ENCODE peak calls at places on chromosomes 7 and 10, in seven cellular contexts. Y is breast epithelium, M is coronary artery, A is SK-N-SH, S is hepatocyte, P is K562, J is mesenchymal stem cell. H is an unnamed sample.

GRCh38 chr10:61733358-61733940 is 70.7 kb downstream of the CABCOCO1 start:
- DNase-seq in P (peak), A (peak), M (no peak), Y (no peak), S (peak), J (peak), H (peak)

GRCh38 chr7:132390705-132391104 is 185.6 kb downstream of the PLXNA4 start:
- DNase-seq in Y (no peak), J (peak), S (peak), A (no peak), M (no peak), P (no peak), H (peak)

GRCh38 chr10:111872591-111872990 is 311.0 kb downstream of the GPAM start:
- DNase-seq in A (no peak), S (no peak), J (no peak), Y (no peak), P (no peak), M (no peak), H (no peak)

GRCh38 chr10:12186324-12186723 is 9.4 kb downstream of the NUDT5 start:
- DNase-seq in A (no peak), S (no peak), M (no peak), J (no peak), P (no peak), Y (no peak), H (no peak)

GRCh38 chr10:62422068-62422590 is 48.0 kb downstream of the ZNF365 start:
- DNase-seq in J (peak), Y (no peak), S (no peak), P (no peak), A (no peak), M (no peak), H (peak)

GRCh38 chr10:62248465-62248864 is 20.2 kb downstream of the RTKN2 start:
- DNase-seq in Y (no peak), A (no peak), S (no peak), J (no peak), P (no peak), M (no peak), H (peak)

GRCh38 chr10:107409517-107409916 is 245.0 kb upstream of the SORCS1 start:
- DNase-seq in Y (no peak), M (no peak), S (peak), J (peak), A (no peak), P (no peak), H (peak)

GRCh38 chr10:1609596-1609995 is 127.7 kb downstream of the ADARB2 start:
- DNase-seq in S (no peak), J (no peak), Y (no peak), P (no peak), M (no peak), A (no peak), H (no peak)

GRCh38 chr7:144500225-144500624 is 96.7 kb upstream of the NOBOX start:
- DNase-seq in S (no peak), M (no peak), P (no peak), Y (no peak), A (no peak), J (no peak), H (no peak)

GRCh38 chr10:66637273-66638036 is 288.4 kb upstream of the LRRTM3 start:
- DNase-seq in P (no peak), S (peak), M (no peak), A (no peak), Y (no peak), J (no peak), H (no peak)

GRCh38 chr7:116687801-116688201 is 15.8 kb downstream of the MET start:
- DNase-seq in P (no peak), A (no peak), S (peak), M (no peak), J (peak), Y (no peak), H (peak)

GRCh38 chr7:73342645-73343044 is 14.7 kb downstream of the FKBP6 start:
- DNase-seq in J (peak), S (peak), Y (no peak), M (no peak), A (peak), P (no peak), H (peak)

GRCh38 chr10:65501259-65501658 is 1424.6 kb upstream of the LRRTM3 start:
- DNase-seq in J (no peak), P (no peak), Y (no peak), A (no peak), M (no peak), S (peak), H (no peak)

GRCh38 chr10:44325157-44325556 is 59.7 kb downstream of the CXCL12 start:
- DNase-seq in A (no peak), M (no peak), S (peak), Y (no peak), J (no peak), P (no peak), H (no peak)

GRCh38 chr10:53836638-53837037 is 964.4 kb downstream of the PCDH15 start:
- DNase-seq in S (no peak), A (peak), J (peak), M (no peak), P (no peak), Y (no peak), H (peak)

GRCh38 chr7:601573-602340 is 82.1 kb upstream of the PDGFA start:
- DNase-seq in J (no peak), A (no peak), Y (no peak), S (no peak), M (peak), P (no peak), H (peak)

GRCh38 chr7:147803625-147804024 is 786.9 kb upstream of the C7orf33 start:
- DNase-seq in A (peak), Y (no peak), S (no peak), P (no peak), J (no peak), M (no peak), H (no peak)

GRCh38 chr10:114045071-114045737 is 1.5 kb downstream of the ADRB1 start:
- DNase-seq in P (no peak), J (no peak), A (peak), M (no peak), S (peak), Y (no peak), H (peak)

GRCh38 chr7:55477781-55478374 is 94.4 kb downstream of the VOPP1 start:
- DNase-seq in P (no peak), J (peak), Y (no peak), S (no peak), A (no peak), M (peak), H (no peak)

GRCh38 chr10:29957887-29958330 is 101.5 kb downstream of the JCAD start:
- DNase-seq in Y (peak), J (peak), M (peak), P (no peak), S (no peak), A (no peak), H (peak)

GRCh38 chr10:119502214-119502613 is 40.3 kb downstream of the RGS10 start:
- DNase-seq in J (no peak), M (no peak), Y (no peak), P (no peak), A (no peak), S (no peak), H (no peak)

GRCh38 chr7:140281960-140282359 is 105.2 kb upstream of the KDM7A start:
- DNase-seq in J (no peak), P (no peak), A (no peak), Y (no peak), S (no peak), M (no peak), H (no peak)

GRCh38 chr7:20146461-20146860 is 70.7 kb downstream of the MACC1 start:
- DNase-seq in A (no peak), Y (no peak), S (no peak), J (peak), P (no peak), M (no peak), H (peak)

GRCh38 chr10:10804998-10805737 is 212.5 kb upstream of the CELF2 start:
- DNase-seq in A (no peak), S (peak), J (no peak), P (no peak), M (no peak), Y (no peak), H (no peak)

GRCh38 chr10:102500621-102501149 is 1.8 kb downstream of the ACTR1A start:
- DNase-seq in A (no peak), J (no peak), S (no peak), Y (no peak), P (no peak), M (no peak), H (no peak)
- H3K4me3 ChIP-seq in A (no peak), J (peak), S (peak), Y (no peak), P (no peak), M (peak), H (no peak)

DNA sequence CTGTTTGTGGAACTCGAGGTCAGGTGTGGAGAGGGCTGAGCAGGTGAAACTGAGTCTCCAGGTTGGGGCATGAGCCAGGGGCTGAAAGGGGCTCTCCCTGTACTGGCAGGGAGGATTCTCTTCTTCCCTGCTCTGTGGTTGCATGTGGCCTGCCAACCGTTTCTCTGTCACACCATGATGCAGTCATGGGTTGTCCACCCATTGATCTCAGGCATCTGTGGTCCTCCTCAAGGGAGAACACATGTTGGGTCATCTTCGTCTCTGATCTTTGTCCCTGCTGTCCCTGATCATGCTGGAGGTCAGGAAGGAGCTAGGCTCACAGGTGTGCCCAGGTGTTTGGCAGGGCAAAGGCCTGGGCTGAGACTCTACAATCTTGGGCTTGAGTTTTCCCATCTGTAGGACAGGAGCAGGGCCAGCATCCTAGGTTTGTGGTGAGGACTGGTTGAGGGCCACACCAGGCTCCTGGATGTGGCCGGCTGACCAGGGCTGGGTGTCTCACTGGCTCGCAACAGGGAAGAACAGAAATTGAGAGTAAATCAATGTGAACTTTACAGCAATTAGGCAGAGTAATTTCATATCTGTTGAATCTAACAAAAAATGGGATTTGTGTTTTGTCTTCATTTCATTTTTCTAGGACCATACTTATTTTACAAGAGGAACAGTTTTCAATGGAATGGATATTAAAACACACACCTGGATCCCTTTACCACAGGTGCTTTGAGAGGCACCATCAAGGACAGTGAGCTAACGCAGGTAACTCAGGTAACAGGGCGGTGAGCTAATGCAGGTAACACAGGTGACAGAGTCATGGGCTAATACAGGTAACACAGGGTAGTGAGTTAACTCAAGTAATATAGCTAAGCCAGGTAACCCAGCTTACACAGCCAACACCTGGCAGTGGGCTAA is 58.5 kb upstream of the IGFBP3 start:
- DNase-seq in J (no peak), M (no peak), A (no peak), Y (no peak), S (no peak), P (no peak), H (no peak)
- H3K27ac ChIP-seq in J (peak), M (peak), A (no peak), Y (peak), S (peak), P (no peak), H (no peak)

GRCh38 chr7:96636342-96636865 is 73.2 kb downstream of the SEM1 start:
- DNase-seq in A (no peak), S (no peak), J (no peak), Y (no peak), M (no peak), P (no peak), H (no peak)
- H3K4me3 ChIP-seq in A (no peak), S (no peak), J (no peak), Y (no peak), M (no peak), P (no peak), H (no peak)

DNA sequence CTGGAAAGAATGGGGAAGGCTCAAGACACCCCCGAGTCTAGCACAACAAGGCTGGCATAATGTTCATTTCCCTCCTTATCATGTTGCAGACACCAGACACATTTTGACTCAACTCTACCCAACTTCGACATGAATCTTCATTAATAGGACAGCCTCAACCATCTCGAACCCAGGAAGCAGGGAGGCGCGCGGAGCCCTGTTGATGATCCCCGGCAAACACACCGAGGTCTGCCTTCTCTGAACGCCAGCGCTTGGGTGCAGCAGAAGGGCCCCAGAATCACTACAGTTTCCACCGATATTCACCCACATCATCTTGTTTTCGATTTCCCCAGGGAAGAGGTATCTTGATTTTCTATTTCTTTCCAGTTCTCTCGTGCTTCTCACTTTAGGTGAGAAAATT is 563.6 kb downstream of the TCERG1L start:
- DNase-seq in P (no peak), A (no peak), M (peak), Y (no peak), S (no peak), J (no peak), H (no peak)
- H3K27ac ChIP-seq in P (no peak), A (peak), M (no peak), Y (no peak), S (no peak), J (no peak), H (no peak)

GRCh38 chr7:128350708-128351295 is 7.1 kb upstream of the RBM28 start:
- DNase-seq in M (no peak), Y (no peak), A (peak), S (no peak), J (no peak), P (no peak), H (no peak)
- H3K4me3 ChIP-seq in M (no peak), Y (no peak), A (no peak), S (no peak), J (no peak), P (no peak), H (no peak)

GRCh38 chr10:122078965-122079401 is 90.0 kb downstream of the TACC2 start:
- DNase-seq in S (no peak), Y (no peak), J (peak), P (no peak), A (no peak), M (no peak), H (peak)
- H3K27ac ChIP-seq in S (peak), Y (no peak), J (no peak), P (no peak), A (no peak), M (no peak), H (no peak)

DNA sequence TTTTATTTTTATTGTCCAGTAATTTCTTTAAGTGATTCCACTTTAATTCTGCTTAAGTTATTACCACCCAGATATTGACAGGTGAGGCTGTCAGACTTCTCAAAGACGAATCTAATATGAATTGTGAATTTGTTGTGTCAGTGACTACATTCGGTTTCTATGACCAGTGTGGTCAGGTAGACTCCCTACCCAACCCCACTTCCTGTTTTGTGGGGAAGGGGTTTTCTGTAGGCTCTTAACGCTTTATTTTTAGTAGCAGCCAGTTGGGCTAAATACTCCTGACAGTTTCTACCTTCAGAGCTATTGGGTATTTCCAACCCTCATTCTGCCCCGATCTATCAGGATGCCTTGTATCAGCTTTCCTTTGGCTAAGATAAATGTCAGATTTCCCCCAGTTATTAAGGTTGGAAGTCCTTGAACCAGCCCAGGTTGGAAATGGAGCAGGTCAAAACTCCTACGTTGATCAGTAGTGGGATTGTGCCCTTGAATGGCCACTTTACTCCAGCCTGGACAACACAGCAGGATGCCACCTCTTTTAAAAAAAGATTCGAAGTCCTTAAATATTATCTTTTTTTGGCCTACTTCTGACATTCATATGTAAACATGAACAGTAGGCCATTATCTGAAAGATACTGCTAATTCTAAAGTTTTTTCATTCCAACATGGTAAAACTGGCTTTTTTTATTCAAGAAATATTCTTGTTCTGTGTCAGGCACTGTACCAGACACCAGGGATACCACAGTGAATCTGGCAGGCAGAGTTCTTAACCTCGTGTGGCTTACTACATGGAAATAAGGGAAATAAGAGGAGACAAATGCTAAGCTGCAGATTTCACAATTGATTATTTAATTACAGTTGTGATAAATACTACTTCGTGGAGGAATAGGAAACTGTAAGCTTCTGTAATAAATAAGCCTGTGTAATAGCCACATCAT is 133.3 kb upstream of the SAMD8 start:
- DNase-seq in A (no peak), J (no peak), S (no peak), P (no peak), Y (no peak), M (no peak), H (no peak)
- H3K4me3 ChIP-seq in A (no peak), J (no peak), S (no peak), P (no peak), Y (no peak), M (no peak), H (no peak)

GRCh38 chr7:43136064-43136463 is 23.6 kb downstream of the HECW1 start:
- DNase-seq in S (no peak), J (no peak), A (no peak), P (no peak), M (no peak), Y (no peak), H (no peak)
- H3K27ac ChIP-seq in S (no peak), J (no peak), A (no peak), P (no peak), M (no peak), Y (no peak), H (no peak)

DNA sequence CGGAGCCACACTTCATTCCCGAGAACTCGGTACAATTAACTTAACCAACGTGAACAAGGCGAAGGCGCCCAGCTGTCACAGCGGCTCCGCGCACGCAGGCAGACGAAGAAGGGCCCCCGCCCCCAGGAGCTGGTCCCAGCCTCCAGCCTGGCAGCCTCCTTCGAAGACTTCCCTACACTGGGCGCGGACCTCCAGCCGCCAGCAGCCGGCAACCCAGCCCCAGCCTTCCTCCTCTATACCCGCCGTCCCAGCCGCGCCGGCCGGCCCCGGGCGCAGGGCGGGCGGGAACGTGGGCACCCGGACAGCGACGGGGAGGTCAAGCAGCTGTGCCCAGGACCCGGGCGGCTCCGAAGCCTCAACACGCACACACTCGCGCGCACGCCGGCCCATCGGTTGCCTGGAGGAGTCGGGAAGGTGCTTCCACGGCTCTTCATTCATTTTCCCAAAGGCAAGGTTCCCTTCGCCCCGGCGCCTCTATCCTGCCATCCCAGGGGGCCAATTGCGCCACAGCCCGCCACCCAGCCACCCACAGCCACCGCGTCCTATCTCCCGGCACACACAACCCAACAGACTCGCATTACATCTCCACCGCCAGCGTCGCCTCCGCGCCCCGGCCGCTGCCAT is 1.6 kb downstream of the CHST15 start:
- DNase-seq in J (peak), M (no peak), S (peak), Y (no peak), P (no peak), A (peak), H (peak)
- H3K4me3 ChIP-seq in J (peak), M (peak), S (peak), Y (peak), P (no peak), A (no peak), H (peak)

H was measured in cardiac muscle cell.